ENCODE peak calls at places on chromosomes 4 and X, in eight cellular contexts. One of them, this sample, is unnamed.

GRCh38 chrX:130799393-130799792 is 103.6 kb downstream of the ENOX2 start:
- DNase-seq in thoracic aorta: no peak
- DNase-seq in left ventricle myocardium inferior: no peak
- DNase-seq in SK-N-SH: no peak
- DNase-seq in GM23248: peak; percentile 49
- DNase-seq in CD8-positive, alpha-beta memory T cell: no peak
- DNase-seq in suprapubic skin: no peak
- DNase-seq in CD4-positive, CD25-positive, alpha-beta regulatory T cell: no peak
- DNase-seq in this sample: no peak

GRCh38 chr4:66590488-66591215 is 920.4 kb upstream of the EPHA5 start:
- DNase-seq in GM23248: no peak
- DNase-seq in left ventricle myocardium inferior: no peak
- DNase-seq in CD8-positive, alpha-beta memory T cell: no peak
- DNase-seq in thoracic aorta: no peak
- DNase-seq in SK-N-SH: no peak
- DNase-seq in CD4-positive, CD25-positive, alpha-beta regulatory T cell: no peak
- DNase-seq in suprapubic skin: no peak
- DNase-seq in this sample: no peak

GRCh38 chr4:42965326-42965725 is 72.8 kb downstream of the GRXCR1 start:
- DNase-seq in GM23248: no peak
- DNase-seq in left ventricle myocardium inferior: no peak
- DNase-seq in SK-N-SH: peak; percentile 12
- DNase-seq in CD4-positive, CD25-positive, alpha-beta regulatory T cell: no peak
- DNase-seq in suprapubic skin: no peak
- DNase-seq in CD8-positive, alpha-beta memory T cell: no peak
- DNase-seq in thoracic aorta: no peak
- DNase-seq in this sample: no peak

GRCh38 chr4:76212851-76213414 is 691 bp downstream of the SCARB2 start:
- DNase-seq in CD4-positive, CD25-positive, alpha-beta regulatory T cell: peak; percentile 62
- DNase-seq in GM23248: peak; percentile 61
- DNase-seq in left ventricle myocardium inferior: no peak
- DNase-seq in thoracic aorta: no peak
- DNase-seq in SK-N-SH: peak; percentile 46
- DNase-seq in suprapubic skin: no peak
- DNase-seq in CD8-positive, alpha-beta memory T cell: peak; percentile 44
- DNase-seq in this sample: peak; percentile 36

GRCh38 chrX:101803451-101803850 is 128.4 kb downstream of the ZMAT1 start:
- DNase-seq in thoracic aorta: no peak
- DNase-seq in suprapubic skin: no peak
- DNase-seq in CD4-positive, CD25-positive, alpha-beta regulatory T cell: peak; percentile 26
- DNase-seq in left ventricle myocardium inferior: no peak
- DNase-seq in GM23248: peak; percentile 23
- DNase-seq in CD8-positive, alpha-beta memory T cell: no peak
- DNase-seq in SK-N-SH: no peak
- DNase-seq in this sample: no peak

GRCh38 chrX:154541896-154542722 is 4.5 kb downstream of the G6PD start:
- DNase-seq in SK-N-SH: no peak
- DNase-seq in CD4-positive, CD25-positive, alpha-beta regulatory T cell: peak; percentile 45
- DNase-seq in CD8-positive, alpha-beta memory T cell: peak; percentile 20
- DNase-seq in left ventricle myocardium inferior: peak; percentile 73
- DNase-seq in GM23248: peak; percentile 79
- DNase-seq in suprapubic skin: no peak
- DNase-seq in thoracic aorta: peak; percentile 74
- DNase-seq in this sample: peak; percentile 67

GRCh38 chr4:173777421-173777820 is 247.4 kb upstream of the HAND2 start:
- DNase-seq in CD8-positive, alpha-beta memory T cell: no peak
- DNase-seq in thoracic aorta: no peak
- DNase-seq in GM23248: no peak
- DNase-seq in SK-N-SH: no peak
- DNase-seq in left ventricle myocardium inferior: no peak
- DNase-seq in suprapubic skin: no peak
- DNase-seq in CD4-positive, CD25-positive, alpha-beta regulatory T cell: no peak
- DNase-seq in this sample: no peak

GRCh38 chr4:159823743-159824142 is 720.9 kb downstream of the RAPGEF2 start:
- DNase-seq in CD8-positive, alpha-beta memory T cell: no peak
- DNase-seq in CD4-positive, CD25-positive, alpha-beta regulatory T cell: no peak
- DNase-seq in suprapubic skin: no peak
- DNase-seq in SK-N-SH: no peak
- DNase-seq in thoracic aorta: no peak
- DNase-seq in left ventricle myocardium inferior: no peak
- DNase-seq in GM23248: no peak
- DNase-seq in this sample: no peak

DNA sequence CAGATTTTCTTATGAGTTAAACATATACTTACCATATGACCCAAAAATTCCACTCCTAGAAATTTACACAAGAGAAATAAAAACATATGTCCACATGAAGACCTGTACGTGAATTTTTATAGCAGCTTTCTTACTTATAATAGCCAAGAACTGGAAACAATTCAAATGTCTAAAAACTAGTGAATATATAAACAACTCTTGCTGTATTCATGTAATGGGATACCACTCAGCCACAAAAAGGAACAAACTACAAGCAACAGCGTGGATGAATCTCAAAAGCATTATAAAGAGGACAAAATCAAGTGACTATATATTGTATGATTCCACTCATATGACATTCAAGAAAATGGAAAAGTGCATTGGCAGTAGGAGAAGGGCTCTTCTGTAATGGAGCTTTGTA is 27.4 kb downstream of the TMEM156 start:
- DNase-seq in left ventricle myocardium inferior: no peak
- DNase-seq in CD4-positive, CD25-positive, alpha-beta regulatory T cell: no peak
- DNase-seq in SK-N-SH: no peak
- DNase-seq in GM23248: no peak
- DNase-seq in suprapubic skin: no peak
- DNase-seq in thoracic aorta: no peak
- DNase-seq in CD8-positive, alpha-beta memory T cell: no peak
- DNase-seq in this sample: no peak
- H3K27ac ChIP-seq in left ventricle myocardium inferior: no peak overlapping the region
- H3K27ac ChIP-seq in CD4-positive, CD25-positive, alpha-beta regulatory T cell: no peak overlapping the region
- H3K27ac ChIP-seq in SK-N-SH: no peak overlapping the region
- H3K27ac ChIP-seq in GM23248: no peak overlapping the region
- H3K27ac ChIP-seq in suprapubic skin: no peak overlapping the region
- H3K27ac ChIP-seq in thoracic aorta: no peak overlapping the region
- H3K27ac ChIP-seq in CD8-positive, alpha-beta memory T cell: no peak overlapping the region
- H3K27ac ChIP-seq in this sample: no peak overlapping the region

DNA sequence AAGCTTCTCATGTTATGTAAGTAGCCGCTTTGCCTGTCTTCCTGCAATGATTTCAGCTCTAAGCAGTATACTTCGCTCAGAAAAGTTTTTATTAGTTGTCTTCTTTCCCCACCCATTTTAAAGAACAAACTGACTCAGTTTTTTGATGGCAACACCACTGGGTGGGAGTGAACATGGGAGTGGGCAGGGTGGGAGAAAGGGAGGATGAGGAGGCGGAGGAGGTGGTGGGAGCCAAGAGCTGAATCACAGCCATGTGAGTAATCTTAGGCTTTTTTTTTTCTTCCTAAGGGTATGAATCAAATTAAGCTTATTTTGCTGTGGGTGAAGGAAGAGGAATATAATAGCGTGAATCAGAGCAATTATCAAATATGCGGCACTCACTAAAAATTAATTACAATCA is 574.3 kb upstream of the DIPK2B start:
- DNase-seq in SK-N-SH: no peak
- DNase-seq in left ventricle myocardium inferior: no peak
- DNase-seq in GM23248: peak; percentile 88
- DNase-seq in suprapubic skin: no peak
- DNase-seq in CD8-positive, alpha-beta memory T cell: no peak
- DNase-seq in thoracic aorta: no peak
- DNase-seq in CD4-positive, CD25-positive, alpha-beta regulatory T cell: no peak
- DNase-seq in this sample: no peak
- H3K4me1 ChIP-seq in SK-N-SH: peaks cover 54% of the 10 kb centered on the region
- H3K4me1 ChIP-seq in left ventricle myocardium inferior: peaks cover 11% of the 10 kb centered on the region
- H3K4me1 ChIP-seq in GM23248: peaks cover 56% of the 10 kb centered on the region
- H3K4me1 ChIP-seq in suprapubic skin: peaks cover 53% of the 10 kb centered on the region
- H3K4me1 ChIP-seq in CD8-positive, alpha-beta memory T cell: peaks cover 18% of the 10 kb centered on the region
- H3K4me1 ChIP-seq in thoracic aorta: peaks cover 4% of the 10 kb centered on the region
- H3K4me1 ChIP-seq in CD4-positive, CD25-positive, alpha-beta regulatory T cell: peaks cover 18% of the 10 kb centered on the region
- H3K4me1 ChIP-seq in this sample: no peaks in the 10 kb centered on the region

GRCh38 chr4:40744218-40744617 is 5.5 kb upstream of the NSUN7 start:
- DNase-seq in CD4-positive, CD25-positive, alpha-beta regulatory T cell: no peak
- DNase-seq in thoracic aorta: no peak
- DNase-seq in suprapubic skin: no peak
- DNase-seq in SK-N-SH: no peak
- DNase-seq in CD8-positive, alpha-beta memory T cell: no peak
- DNase-seq in left ventricle myocardium inferior: no peak
- DNase-seq in GM23248: no peak
- DNase-seq in this sample: no peak

GRCh38 chr4:40745585-40745984 is 4.2 kb upstream of the NSUN7 start:
- DNase-seq in left ventricle myocardium inferior: no peak
- DNase-seq in SK-N-SH: no peak
- DNase-seq in GM23248: no peak
- DNase-seq in CD4-positive, CD25-positive, alpha-beta regulatory T cell: no peak
- DNase-seq in CD8-positive, alpha-beta memory T cell: no peak
- DNase-seq in suprapubic skin: no peak
- DNase-seq in thoracic aorta: no peak
- DNase-seq in this sample: no peak

GRCh38 chr4:40750461-40751258 is 905 bp downstream of the NSUN7 start:
- DNase-seq in CD4-positive, CD25-positive, alpha-beta regulatory T cell: no peak
- DNase-seq in CD8-positive, alpha-beta memory T cell: no peak
- DNase-seq in left ventricle myocardium inferior: no peak
- DNase-seq in suprapubic skin: no peak
- DNase-seq in thoracic aorta: no peak
- DNase-seq in SK-N-SH: peak; percentile 38
- DNase-seq in GM23248: peak; percentile 35
- DNase-seq in this sample: peak; percentile 13

GRCh38 chr4:40747436-40747835 is 2.3 kb upstream of the NSUN7 start:
- DNase-seq in thoracic aorta: no peak
- DNase-seq in left ventricle myocardium inferior: no peak
- DNase-seq in CD8-positive, alpha-beta memory T cell: no peak
- DNase-seq in GM23248: no peak
- DNase-seq in SK-N-SH: no peak
- DNase-seq in CD4-positive, CD25-positive, alpha-beta regulatory T cell: no peak
- DNase-seq in suprapubic skin: no peak
- DNase-seq in this sample: no peak

DNA sequence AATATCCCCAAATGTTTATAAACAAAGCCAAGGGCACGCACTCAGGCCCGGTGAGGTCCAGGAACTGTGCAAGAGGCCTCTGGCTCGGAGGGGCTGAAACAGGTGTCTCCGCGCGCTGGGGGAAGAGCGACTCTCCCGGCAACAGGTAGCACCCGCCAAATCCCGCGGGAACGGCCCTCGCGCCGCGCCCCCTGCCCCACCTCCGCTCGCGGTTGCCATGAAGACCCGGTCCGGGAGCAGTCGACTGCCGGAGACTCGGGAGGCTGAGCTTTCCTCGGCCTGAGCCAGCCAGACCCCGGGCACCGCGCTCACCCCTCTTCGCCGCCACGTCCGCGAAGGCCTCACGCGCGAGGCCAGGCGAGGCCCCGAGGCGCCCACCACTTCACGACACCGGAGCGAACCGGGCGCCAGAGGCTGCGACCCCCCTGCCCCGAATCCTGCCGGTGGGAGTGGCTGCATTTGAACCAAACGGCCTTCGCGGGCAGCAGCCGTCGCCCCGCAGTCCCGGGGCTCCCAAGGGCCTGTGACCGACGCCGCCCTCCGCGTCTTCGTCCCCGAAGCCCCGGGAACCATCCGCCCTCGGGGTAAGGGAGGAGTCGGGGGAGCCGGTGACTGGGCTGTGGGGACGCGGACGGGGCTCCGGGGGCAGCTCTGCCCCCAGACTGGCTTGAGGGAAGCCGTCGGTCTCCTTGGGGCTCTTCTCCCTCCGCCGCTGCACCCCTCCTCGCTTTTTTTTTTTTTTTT is at the start of gene NSUN7:
- DNase-seq in left ventricle myocardium inferior: peak; percentile 36
- DNase-seq in GM23248: peak; percentile 38
- DNase-seq in CD4-positive, CD25-positive, alpha-beta regulatory T cell: peak; percentile 29
- DNase-seq in SK-N-SH: peak; percentile 91
- DNase-seq in CD8-positive, alpha-beta memory T cell: no peak
- DNase-seq in thoracic aorta: no peak
- DNase-seq in suprapubic skin: no peak
- DNase-seq in this sample: peak; percentile 61
- H3K27ac ChIP-seq in left ventricle myocardium inferior: no peak within 1 kb of the TSS
- H3K27ac ChIP-seq in GM23248: no peak within 1 kb of the TSS
- H3K27ac ChIP-seq in CD4-positive, CD25-positive, alpha-beta regulatory T cell: no peak within 1 kb of the TSS
- H3K27ac ChIP-seq in SK-N-SH: no peak within 1 kb of the TSS
- H3K27ac ChIP-seq in CD8-positive, alpha-beta memory T cell: no peak within 1 kb of the TSS
- H3K27ac ChIP-seq in thoracic aorta: peak within 1 kb of the TSS; percentile 60
- H3K27ac ChIP-seq in suprapubic skin: peak within 1 kb of the TSS; percentile 19
- H3K27ac ChIP-seq in this sample: peak within 1 kb of the TSS; percentile 34

GRCh38 chrX:139094671-139095592 is 383.4 kb upstream of the FGF13 start:
- DNase-seq in GM23248: peak; percentile 36
- DNase-seq in CD4-positive, CD25-positive, alpha-beta regulatory T cell: no peak
- DNase-seq in SK-N-SH: no peak
- DNase-seq in left ventricle myocardium inferior: no peak
- DNase-seq in suprapubic skin: no peak
- DNase-seq in thoracic aorta: no peak
- DNase-seq in CD8-positive, alpha-beta memory T cell: no peak
- DNase-seq in this sample: peak; percentile 0

GRCh38 chrX:139091878-139092277 is 380.4 kb upstream of the FGF13 start:
- DNase-seq in CD4-positive, CD25-positive, alpha-beta regulatory T cell: no peak
- DNase-seq in left ventricle myocardium inferior: no peak
- DNase-seq in GM23248: peak; percentile 21
- DNase-seq in CD8-positive, alpha-beta memory T cell: no peak
- DNase-seq in suprapubic skin: no peak
- DNase-seq in thoracic aorta: no peak
- DNase-seq in SK-N-SH: no peak
- DNase-seq in this sample: no peak

GRCh38 chrX:139091086-139091485 is 379.6 kb upstream of the FGF13 start:
- DNase-seq in thoracic aorta: no peak
- DNase-seq in suprapubic skin: no peak
- DNase-seq in SK-N-SH: no peak
- DNase-seq in GM23248: no peak
- DNase-seq in CD4-positive, CD25-positive, alpha-beta regulatory T cell: no peak
- DNase-seq in left ventricle myocardium inferior: no peak
- DNase-seq in CD8-positive, alpha-beta memory T cell: no peak
- DNase-seq in this sample: no peak

GRCh38 chrX:139093201-139093600 is 381.7 kb upstream of the FGF13 start:
- DNase-seq in GM23248: peak; percentile 20
- DNase-seq in suprapubic skin: no peak
- DNase-seq in CD4-positive, CD25-positive, alpha-beta regulatory T cell: no peak
- DNase-seq in thoracic aorta: no peak
- DNase-seq in left ventricle myocardium inferior: no peak
- DNase-seq in SK-N-SH: no peak
- DNase-seq in CD8-positive, alpha-beta memory T cell: no peak
- DNase-seq in this sample: no peak
- H3K4me1 ChIP-seq in GM23248: peaks cover 9% of the 10 kb centered on the region
- H3K4me1 ChIP-seq in suprapubic skin: no peaks in the 10 kb centered on the region
- H3K4me1 ChIP-seq in CD4-positive, CD25-positive, alpha-beta regulatory T cell: no peaks in the 10 kb centered on the region
- H3K4me1 ChIP-seq in thoracic aorta: no peaks in the 10 kb centered on the region
- H3K4me1 ChIP-seq in left ventricle myocardium inferior: no peaks in the 10 kb centered on the region
- H3K4me1 ChIP-seq in SK-N-SH: no peaks in the 10 kb centered on the region
- H3K4me1 ChIP-seq in CD8-positive, alpha-beta memory T cell: no peaks in the 10 kb centered on the region
- H3K4me1 ChIP-seq in this sample: no peaks in the 10 kb centered on the region

DNA sequence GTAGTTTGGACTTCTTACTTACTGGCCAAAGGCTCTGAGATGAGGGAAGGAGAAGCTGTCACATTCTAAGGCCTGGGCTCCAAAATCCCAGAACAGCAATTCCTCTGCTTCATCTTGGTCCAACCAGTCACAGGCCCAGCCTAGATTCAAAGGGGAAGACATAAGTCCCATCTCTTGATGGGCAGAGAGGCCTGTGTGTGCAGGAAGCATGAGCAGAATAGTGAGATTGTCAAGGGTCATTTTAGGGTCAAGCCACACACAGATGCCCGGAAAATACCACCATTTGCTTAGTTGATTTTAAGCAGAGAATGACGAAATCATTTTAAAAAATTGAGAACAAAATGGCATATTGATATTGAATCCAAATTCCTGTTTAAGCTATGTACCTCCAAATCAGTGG is 580.9 kb upstream of the ZFP42 start:
- DNase-seq in thoracic aorta: no peak
- DNase-seq in GM23248: no peak
- DNase-seq in suprapubic skin: no peak
- DNase-seq in SK-N-SH: no peak
- DNase-seq in left ventricle myocardium inferior: no peak
- DNase-seq in CD4-positive, CD25-positive, alpha-beta regulatory T cell: no peak
- DNase-seq in CD8-positive, alpha-beta memory T cell: no peak
- DNase-seq in this sample: peak; percentile 69
- H3K27ac ChIP-seq in thoracic aorta: no peak overlapping the region
- H3K27ac ChIP-seq in GM23248: no peak overlapping the region
- H3K27ac ChIP-seq in suprapubic skin: no peak overlapping the region
- H3K27ac ChIP-seq in SK-N-SH: no peak overlapping the region
- H3K27ac ChIP-seq in left ventricle myocardium inferior: no peak overlapping the region
- H3K27ac ChIP-seq in CD4-positive, CD25-positive, alpha-beta regulatory T cell: no peak overlapping the region
- H3K27ac ChIP-seq in CD8-positive, alpha-beta memory T cell: no peak overlapping the region
- H3K27ac ChIP-seq in this sample: peak overlapping the region; percentile 68